ENCODE peak calls at places on chromosomes 1 and 21, in eight cellular contexts. M is amygdala; P is AG08396; A is HS-5; K is stimulated activated CD4-positive, alpha-beta T cell treated with anti-CD3 and anti-CD28 coated beads, Interleukin-1b, Interleukin-23, amount 100 ng/mL, for 48 hours; Y is KG1; O is NCI-H146; J is endothelial cell. Z is an unnamed sample.

GRCh38 chr1:196078691-196079090 is 529.5 kb downstream of the KCNT2 start:
- DNase-seq in O (no peak), A (no peak), Y (no peak), P (no peak), M (no peak), K (no peak), J (no peak), Z (no peak)

GRCh38 chr1:5575396-5576110 is 416.7 kb downstream of the NPHP4 start:
- DNase-seq in K (no peak), J (no peak), M (no peak), Y (no peak), A (no peak), P (no peak), O (no peak), Z (no peak)

GRCh38 chr1:30571380-30571779 is 152.0 kb downstream of the MATN1 start:
- DNase-seq in J (no peak), A (no peak), P (no peak), O (no peak), M (no peak), Y (no peak), K (no peak), Z (no peak)

GRCh38 chr21:42220138-42220701 is 1.3 kb downstream of the ABCG1 start:
- DNase-seq in Y (peak), J (peak), P (peak), A (no peak), M (peak), O (peak), K (peak), Z (no peak)

GRCh38 chr1:6300342-6301141 is 39.6 kb upstream of the GPR153 start:
- DNase-seq in A (no peak), J (no peak), O (no peak), M (no peak), K (no peak), P (no peak), Y (no peak), Z (no peak)

GRCh38 chr1:2205191-2205952 is 10.8 kb upstream of the FAAP20 start:
- DNase-seq in K (peak), M (peak), P (peak), Y (no peak), J (peak), A (no peak), O (peak), Z (no peak)

GRCh38 chr1:62593825-62594394 is 3.4 kb upstream of the ANGPTL3 start:
- DNase-seq in P (no peak), K (no peak), M (no peak), A (no peak), J (no peak), O (no peak), Y (no peak), Z (no peak)

GRCh38 chr1:235292790-235293189 is 35.2 kb downstream of the ARID4B start:
- DNase-seq in K (no peak), J (no peak), P (no peak), A (no peak), M (no peak), Y (no peak), O (no peak), Z (no peak)

GRCh38 chr1:55249646-55250398 is 34.7 kb upstream of the USP24 start:
- DNase-seq in Y (no peak), J (no peak), K (no peak), P (no peak), O (no peak), A (no peak), M (no peak), Z (no peak)

GRCh38 chr1:151574575-151575529 is 34.7 kb downstream of the TUFT1 start:
- DNase-seq in A (peak), O (no peak), J (no peak), P (peak), M (no peak), Y (no peak), K (peak), Z (no peak)

GRCh38 chr1:246428542-246429308 is 78.4 kb downstream of the SMYD3 start:
- DNase-seq in A (peak), M (no peak), K (peak), J (no peak), Y (no peak), O (no peak), P (peak), Z (peak)

GRCh38 chr1:248752119-248752931 is 3.2 kb downstream of the LYPD8 start:
- DNase-seq in J (no peak), P (no peak), K (no peak), Y (no peak), O (peak), A (no peak), M (no peak), Z (no peak)

GRCh38 chr1:180519846-180520245 is 17.5 kb upstream of the ACBD6 start:
- DNase-seq in J (peak), A (no peak), O (no peak), K (no peak), P (no peak), Y (no peak), M (no peak), Z (no peak)

GRCh38 chr1:202638019-202638887 is 72.0 kb downstream of the SYT2 start:
- DNase-seq in P (no peak), Y (no peak), O (peak), K (no peak), M (no peak), J (no peak), A (no peak), Z (no peak)

GRCh38 chr21:42234464-42235241 is 15.7 kb downstream of the ABCG1 start:
- DNase-seq in M (peak), Y (no peak), O (peak), K (peak), P (peak), A (no peak), J (peak), Z (no peak)

GRCh38 chr1:116290085-116290670 is 82.9 kb upstream of the ATP1A1 start:
- DNase-seq in K (no peak), P (no peak), Y (no peak), O (no peak), J (no peak), A (no peak), M (no peak), Z (no peak)

GRCh38 chr1:150243003-150243402 is 7.1 kb upstream of the ANP32E start:
- DNase-seq in Y (no peak), A (no peak), M (no peak), K (no peak), P (no peak), J (no peak), O (no peak), Z (no peak)

GRCh38 chr1:7478797-7479499 is 292.1 kb upstream of the VAMP3 start:
- DNase-seq in A (no peak), K (no peak), J (no peak), M (peak), Y (no peak), P (peak), O (peak), Z (no peak)

GRCh38 chr1:232110281-232111090 is 483.9 kb downstream of the DISC1 start:
- DNase-seq in Y (no peak), M (no peak), K (no peak), P (no peak), J (no peak), O (peak), A (no peak), Z (no peak)

GRCh38 chr1:178541829-178542553 is 29.1 kb downstream of the TEX35 start:
- DNase-seq in Y (no peak), K (peak), A (no peak), M (peak), P (peak), J (peak), O (peak), Z (no peak)

GRCh38 chr1:247334378-247335133 is 2.9 kb upstream of the ZNF496 start:
- DNase-seq in A (no peak), K (no peak), J (no peak), M (no peak), O (no peak), Y (no peak), P (no peak), Z (no peak)

GRCh38 chr1:6259491-6260362 is 1.2 kb downstream of the GPR153 start:
- DNase-seq in A (no peak), O (peak), K (peak), Y (peak), J (peak), M (peak), P (peak), Z (peak)

GRCh38 chr1:151839457-151840409 is at the start of gene C2CD4D:
- DNase-seq in A (no peak), O (peak), P (no peak), Y (no peak), J (peak), K (peak), M (peak), Z (no peak)

GRCh38 chr1:91672601-91673161 is 172.0 kb downstream of the CDC7 start:
- DNase-seq in K (peak), A (no peak), M (no peak), P (no peak), Y (no peak), O (no peak), J (no peak), Z (no peak)

GRCh38 chr1:78038491-78038939 is 7.3 kb upstream of the GIPC2 start:
- DNase-seq in O (no peak), P (peak), J (no peak), Y (no peak), A (no peak), M (no peak), K (no peak), Z (no peak)

GRCh38 chr1:51673279-51673678 is 56.4 kb downstream of the OSBPL9 start:
- DNase-seq in P (no peak), M (no peak), A (no peak), J (no peak), O (no peak), Y (no peak), K (no peak), Z (no peak)

GRCh38 chr1:113388621-113389355 is 1.5 kb upstream of the MAGI3 start:
- DNase-seq in Y (no peak), K (peak), O (peak), P (no peak), M (no peak), A (no peak), J (no peak), Z (no peak)

GRCh38 chr1:10061276-10061675 is 28.5 kb downstream of the UBE4B start:
- DNase-seq in O (no peak), A (no peak), P (no peak), M (no peak), K (no peak), Y (no peak), J (no peak), Z (no peak)

GRCh38 chr21:43313939-43314405 is 113.0 kb downstream of the SIK1 start:
- DNase-seq in K (no peak), M (no peak), P (no peak), Y (no peak), O (no peak), A (no peak), J (no peak), Z (no peak)

GRCh38 chr1:111737216-111738132 is 1.7 kb downstream of the INKA2 start:
- DNase-seq in Y (no peak), K (no peak), A (no peak), J (no peak), P (no peak), O (no peak), M (no peak), Z (no peak)

Z was measured in SIG-M5.